ENCODE peak calls at places on chromosomes 7 and 10, in five cellular contexts. S is fibroblast of lung, J is lower lobe of right lung, H is body of pancreas, Q is choroid plexus epithelial cell. K is an unnamed sample.

GRCh38 chr10:72333111-72334012 is 21.4 kb downstream of the DNAJB12 start:
- DNase-seq in S (no peak), J (no peak), H (no peak), Q (no peak), K (no peak)

GRCh38 chr10:31927597-31928530 is 767 bp downstream of the ARHGAP12 start:
- DNase-seq in S (peak), J (peak), H (peak), Q (peak), K (peak)

GRCh38 chr10:99372546-99373271 is 43.6 kb downstream of the CNNM1 start:
- DNase-seq in S (peak), J (no peak), H (no peak), Q (peak), K (no peak)

GRCh38 chr10:113006656-113007342 is 56.8 kb downstream of the TCF7L2 start:
- DNase-seq in S (no peak), J (no peak), H (no peak), Q (no peak), K (no peak)

GRCh38 chr10:43818687-43819086 is 170.0 kb upstream of the ZNF32 start:
- DNase-seq in S (no peak), J (no peak), H (no peak), Q (no peak), K (no peak)

GRCh38 chr10:7260412-7260900 is 150.4 kb downstream of the SFMBT2 start:
- DNase-seq in S (peak), J (no peak), H (peak), Q (peak), K (peak)

GRCh38 chr7:5630670-5631069 is 150.8 kb downstream of the RNF216 start:
- DNase-seq in S (no peak), J (no peak), H (no peak), Q (no peak), K (no peak)

GRCh38 chr10:98078774-98079173 is 48.4 kb upstream of the CRTAC1 start:
- DNase-seq in S (no peak), J (no peak), H (no peak), Q (no peak), K (no peak)

GRCh38 chr7:126790763-126791162 is 462.0 kb downstream of the GRM8 start:
- DNase-seq in S (no peak), J (no peak), H (no peak), Q (no peak), K (no peak)

GRCh38 chr10:49279015-49279880 is 19.7 kb upstream of the C10orf71 start:
- DNase-seq in S (no peak), J (no peak), H (no peak), Q (no peak), K (no peak)

GRCh38 chr7:44060948-44061644 is 4.3 kb downstream of the PGAM2 start:
- DNase-seq in S (no peak), J (peak), H (no peak), Q (no peak), K (no peak)

GRCh38 chr10:92692085-92692671 is 2.4 kb downstream of the HHEX start:
- DNase-seq in S (no peak), J (no peak), H (peak), Q (no peak), K (no peak)

DNA sequence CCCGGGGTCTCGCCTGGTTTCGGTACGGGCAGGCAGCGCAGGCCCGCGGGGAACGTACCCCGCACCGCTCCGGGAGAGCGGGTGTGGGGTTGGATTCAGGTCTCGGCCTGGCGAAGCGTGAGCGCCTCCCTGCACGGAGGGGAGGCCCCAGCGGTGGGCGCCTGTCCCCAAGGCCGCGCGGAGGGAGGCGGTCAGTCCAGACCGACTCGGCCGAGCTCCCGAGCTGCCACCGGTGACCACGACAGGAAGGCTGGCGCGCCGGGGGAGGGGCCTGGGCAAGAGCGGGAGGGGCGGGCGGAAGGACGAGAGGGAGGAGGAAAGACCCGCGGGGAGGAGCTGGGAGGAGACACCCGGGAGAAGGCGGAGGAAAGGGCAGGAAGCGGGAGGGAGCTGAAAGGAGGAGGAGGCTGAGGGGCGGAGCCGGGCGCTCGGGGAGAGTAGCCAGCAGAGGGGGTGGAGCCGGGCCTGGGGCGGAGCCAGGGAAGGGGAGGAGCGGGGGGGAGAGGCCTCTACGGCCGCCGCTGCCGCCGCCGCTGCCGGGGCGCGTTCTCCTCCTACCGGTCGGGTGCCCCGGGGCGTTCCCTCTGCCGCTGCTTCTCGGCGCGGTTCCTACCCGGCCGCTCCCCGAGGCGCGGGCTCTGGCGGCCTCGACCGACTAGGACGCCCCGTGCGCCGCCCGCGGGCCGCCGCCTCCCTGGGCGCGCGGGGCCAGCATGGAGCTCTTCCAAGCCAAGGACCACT is at the start of gene INPP5F:
- DNase-seq in S (peak), J (peak), H (peak), Q (peak), K (peak)
- TF ChIP-seq CTCF in S (peak), J (peak), H (peak), Q (no peak), K (peak)

GRCh38 chr7:157271315-157271990 is 65.4 kb upstream of the DNAJB6 start:
- DNase-seq in S (peak), J (no peak), H (no peak), Q (peak), K (no peak)

GRCh38 chr7:157272351-157273207 is 64.2 kb upstream of the DNAJB6 start:
- DNase-seq in S (no peak), J (no peak), H (no peak), Q (no peak), K (peak)

GRCh38 chr7:157271991-157272324 is 64.8 kb upstream of the DNAJB6 start:
- DNase-seq in S (peak), J (peak), H (peak), Q (peak), K (peak)

GRCh38 chr7:157274991-157275427 is 61.8 kb upstream of the DNAJB6 start:
- DNase-seq in S (no peak), J (no peak), H (no peak), Q (no peak), K (peak)

DNA sequence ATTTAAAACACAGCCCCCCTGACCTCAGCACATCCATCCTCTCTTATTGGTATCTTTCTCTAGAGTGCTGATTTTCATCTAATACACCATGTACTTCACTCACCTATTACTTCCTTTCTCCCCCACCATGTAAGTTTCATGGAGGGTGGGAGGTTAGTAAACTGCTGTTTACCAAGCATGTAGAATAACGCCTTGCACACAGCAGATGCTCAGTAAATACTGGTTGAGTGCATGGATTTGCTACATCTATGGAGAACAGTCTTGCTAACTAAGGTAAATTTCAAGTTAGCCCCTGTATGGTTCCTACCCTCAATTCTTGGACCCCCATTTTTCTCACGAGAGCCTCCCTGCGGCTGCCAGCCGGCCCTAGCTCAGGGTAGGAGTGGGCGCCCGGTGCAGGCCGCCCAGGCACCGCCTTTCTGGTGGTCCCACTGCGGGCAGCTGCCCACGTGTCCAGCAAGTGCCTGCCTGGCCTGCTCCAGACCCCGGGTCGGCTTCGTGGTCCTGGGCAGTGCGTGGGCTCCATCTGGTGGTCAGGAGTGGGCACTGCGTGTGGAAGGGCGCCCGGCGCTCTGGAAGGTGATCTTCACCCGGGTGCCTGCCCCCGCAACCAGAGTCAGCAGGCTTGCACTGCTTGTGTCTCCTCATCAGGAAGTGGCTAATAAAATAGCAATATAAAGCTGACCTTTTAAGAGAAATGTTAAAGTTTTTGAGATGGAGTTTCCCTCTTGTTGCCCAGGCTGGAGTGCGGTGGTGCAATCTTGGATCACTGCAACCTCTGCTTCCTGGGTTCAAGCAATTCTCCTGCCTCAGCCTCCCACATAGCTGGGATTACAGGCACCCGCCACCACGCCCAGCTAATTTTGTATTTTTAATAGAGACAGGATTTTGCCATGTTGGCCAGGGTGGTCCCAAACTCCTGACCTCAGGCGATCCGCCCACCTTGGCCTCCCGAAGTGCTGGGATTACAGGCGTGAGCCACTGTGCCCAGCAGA is 63.3 kb upstream of the DNAJB6 start:
- DNase-seq in S (peak), J (peak), H (peak), Q (peak), K (peak)
- TF ChIP-seq CTCF in S (peak), J (peak), H (peak), Q (peak), K (peak)

DNA sequence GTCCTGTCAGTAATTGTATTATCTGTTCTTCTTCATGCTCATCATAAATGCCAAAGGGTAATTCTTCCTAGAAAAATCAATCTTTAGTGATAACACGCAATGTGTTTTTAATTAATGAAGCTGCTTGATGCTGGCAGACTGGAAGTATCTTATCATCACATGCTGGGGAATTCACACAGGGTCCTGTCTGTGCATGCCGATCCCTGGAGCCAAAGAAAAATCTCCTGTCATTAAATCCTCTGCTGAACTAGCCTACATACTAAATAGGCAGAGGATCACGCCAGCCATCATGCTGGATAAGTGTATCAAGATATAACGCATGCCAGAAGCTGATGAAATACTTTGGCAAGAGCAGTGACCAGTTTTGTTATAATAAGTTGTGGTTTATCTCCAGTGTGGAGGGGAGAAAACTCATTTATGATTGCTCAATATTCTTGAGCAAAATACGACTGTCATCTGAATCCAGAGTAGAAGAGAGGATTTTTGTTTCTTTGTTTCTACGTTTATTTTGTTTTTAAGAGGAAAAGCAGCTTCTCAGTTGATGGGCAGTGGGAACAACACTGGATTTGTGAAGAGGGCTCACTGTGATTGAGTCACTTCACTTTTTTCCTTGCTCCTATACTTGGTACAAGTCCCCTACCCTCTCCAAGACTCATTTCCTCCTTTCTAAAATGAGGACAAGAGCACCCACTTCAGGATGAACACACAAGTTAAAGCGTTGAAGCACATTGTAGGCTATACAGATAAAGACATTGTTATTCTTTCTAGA is 649.1 kb downstream of the TNS3 start:
- DNase-seq in S (peak), J (no peak), H (no peak), Q (peak), K (no peak)
- TF ChIP-seq CTCF in S (no peak), J (no peak), H (no peak), Q (peak), K (no peak)

DNA sequence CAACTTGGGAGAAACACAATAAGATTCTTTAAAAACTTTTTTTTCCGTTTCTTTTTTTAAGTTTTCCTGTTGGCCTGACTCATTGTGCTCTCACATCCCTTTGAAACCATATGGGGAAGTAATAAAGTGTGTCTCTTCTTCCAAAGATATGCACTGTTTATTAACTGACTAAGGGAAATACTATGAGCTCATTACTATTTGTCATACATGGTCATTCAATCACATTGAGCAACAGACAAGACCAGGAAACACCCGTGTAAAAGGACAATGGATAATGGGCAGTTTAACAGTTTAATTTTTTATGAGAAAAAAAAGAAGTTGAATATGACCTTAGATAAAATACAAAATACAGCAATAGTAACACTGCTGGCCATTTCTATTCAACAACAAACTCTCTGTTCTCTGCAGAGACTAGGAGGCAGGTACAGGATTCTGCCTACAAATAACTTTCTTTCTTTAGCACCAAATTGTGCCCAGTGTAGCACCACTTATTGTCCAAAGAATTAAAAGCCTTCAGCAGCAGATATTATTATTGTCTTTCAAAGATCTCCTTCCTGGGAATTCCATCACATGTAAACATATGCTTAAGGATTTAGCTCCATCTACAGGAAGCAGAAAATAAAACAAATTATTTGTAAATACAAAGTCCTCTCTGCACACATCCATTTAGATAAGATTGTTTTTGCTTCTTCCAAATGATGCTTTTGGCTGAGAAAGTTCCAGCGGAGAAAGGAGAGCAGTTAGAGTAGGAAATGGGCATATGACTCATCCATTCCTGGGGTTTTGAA is 55.0 kb upstream of the AKR1E2 start:
- DNase-seq in S (peak), J (no peak), H (no peak), Q (peak), K (no peak)
- TF ChIP-seq CTCF in S (no peak), J (peak), H (peak), Q (peak), K (peak)

GRCh38 chr10:96556003-96556402 is 30.8 kb downstream of the TM9SF3 start:
- DNase-seq in S (peak), J (no peak), H (no peak), Q (peak), K (no peak)
- TF ChIP-seq CTCF in S (peak), J (peak), H (peak), Q (peak), K (peak)

GRCh38 chr7:109836016-109836415 is 1254.9 kb upstream of the LRRN3 start:
- DNase-seq in S (no peak), J (no peak), H (no peak), Q (no peak), K (no peak)
- TF ChIP-seq CTCF in S (no peak), J (no peak), H (no peak), Q (no peak), K (no peak)

GRCh38 chr7:134690614-134691504 is 44.2 kb downstream of the BPGM start:
- DNase-seq in S (no peak), J (no peak), H (no peak), Q (peak), K (no peak)

GRCh38 chr7:134686782-134687181 is 40.1 kb downstream of the BPGM start:
- DNase-seq in S (peak), J (no peak), H (no peak), Q (peak), K (no peak)

GRCh38 chr7:134693256-134693655 is 46.6 kb downstream of the BPGM start:
- DNase-seq in S (peak), J (no peak), H (no peak), Q (peak), K (no peak)

GRCh38 chr7:134691820-134692705 is 45.4 kb downstream of the BPGM start:
- DNase-seq in S (no peak), J (no peak), H (no peak), Q (peak), K (no peak)

GRCh38 chr7:134690016-134690415 is 43.4 kb downstream of the BPGM start:
- DNase-seq in S (peak), J (no peak), H (no peak), Q (peak), K (peak)
- TF ChIP-seq CTCF in S (peak), J (peak), H (peak), Q (peak), K (no peak)

DNA sequence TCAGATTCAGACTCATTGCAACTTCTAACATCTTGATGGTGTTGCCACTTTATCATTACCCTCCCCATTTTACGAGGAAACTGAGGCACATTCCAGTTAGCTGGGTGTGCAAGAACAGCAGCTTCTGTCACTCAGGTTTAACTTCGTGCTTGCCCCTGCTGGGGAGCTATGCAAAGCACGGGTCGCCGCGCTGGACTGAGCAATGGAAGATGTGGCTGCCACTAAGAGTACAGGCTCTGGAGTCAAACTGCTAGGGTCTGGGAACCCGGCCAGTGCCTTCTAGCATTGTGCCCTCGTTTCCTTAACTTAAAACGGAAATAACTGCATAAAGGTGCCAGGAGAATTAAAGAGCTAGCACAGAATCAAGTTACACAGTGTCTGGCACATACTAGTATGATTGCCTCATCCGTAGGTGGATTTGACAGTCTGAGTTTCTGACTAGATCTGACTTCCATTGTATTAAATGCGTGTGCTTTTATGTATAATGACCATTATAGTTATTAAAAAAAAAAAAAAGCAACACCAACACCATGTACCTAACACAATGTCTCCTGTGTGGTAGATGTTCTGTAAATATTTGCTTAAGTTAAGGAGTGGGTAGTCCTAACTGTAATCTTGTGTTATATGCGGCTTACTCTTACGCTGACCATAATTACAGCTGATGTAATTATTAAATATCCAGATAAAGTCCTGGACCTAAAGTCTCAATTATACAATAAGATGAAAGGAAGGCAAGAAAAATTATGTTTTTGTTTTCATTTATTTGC is 842 bp downstream of the ZNF22 start:
- DNase-seq in S (peak), J (peak), H (peak), Q (peak), K (peak)
- TF ChIP-seq CTCF in S (no peak), J (no peak), H (peak), Q (peak), K (no peak)

GRCh38 chr7:130867581-130868136 is 133.7 kb upstream of the KLF14 start:
- DNase-seq in S (no peak), J (no peak), H (no peak), Q (no peak), K (no peak)

GRCh38 chr7:130868150-130868549 is 134.1 kb upstream of the KLF14 start:
- DNase-seq in S (no peak), J (no peak), H (no peak), Q (no peak), K (no peak)

GRCh38 chr7:130869918-130870317 is 135.9 kb upstream of the KLF14 start:
- DNase-seq in S (no peak), J (no peak), H (no peak), Q (no peak), K (no peak)

GRCh38 chr7:130867039-130867438 is 133.0 kb upstream of the KLF14 start:
- DNase-seq in S (no peak), J (no peak), H (no peak), Q (no peak), K (no peak)

DNA sequence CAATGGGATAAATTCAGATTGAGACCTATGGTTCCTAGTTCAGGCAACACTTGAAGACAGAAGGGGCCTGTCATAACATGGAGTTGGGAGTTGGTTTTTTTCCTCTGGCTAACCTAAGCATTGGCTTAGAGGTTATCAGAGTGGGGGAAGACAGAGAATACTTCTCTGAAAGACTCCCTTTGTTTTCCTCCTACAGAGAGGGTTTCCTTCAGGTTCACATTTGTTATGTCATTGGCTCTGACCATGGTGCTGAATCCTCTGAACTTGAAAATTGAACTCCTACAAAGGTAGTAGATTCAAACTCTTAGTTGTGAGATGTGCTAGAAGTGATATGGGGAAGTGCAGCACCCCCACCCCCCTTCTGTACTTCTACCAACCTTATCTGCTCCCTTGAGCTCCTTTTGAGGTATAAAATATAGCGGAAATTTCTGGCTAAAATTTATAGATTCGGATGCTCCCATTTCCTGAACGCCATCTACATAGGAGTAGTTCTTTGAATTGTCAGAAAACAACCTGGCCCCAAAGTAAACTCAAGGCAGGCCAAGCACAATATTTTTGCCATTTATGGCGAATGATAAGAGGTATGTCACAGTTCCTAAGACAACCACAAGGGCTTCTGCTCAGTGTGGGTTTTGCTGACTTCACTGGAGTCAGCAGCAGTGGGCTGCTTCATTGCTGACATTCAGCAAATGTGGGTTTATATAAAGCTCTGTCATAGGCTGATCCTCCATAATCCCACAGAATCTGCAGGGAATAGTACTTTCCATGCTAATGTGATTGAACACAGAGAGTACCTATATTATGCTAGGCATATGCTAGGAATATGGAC is 131.6 kb upstream of the KLF14 start:
- DNase-seq in S (no peak), J (no peak), H (no peak), Q (peak), K (no peak)
- TF ChIP-seq CTCF in S (no peak), J (no peak), H (no peak), Q (peak), K (no peak)

K was measured in GM13977.